ENCODE peak calls at places on chromosomes 6 and 20, in nine cellular contexts. E, B, S, P, G, F, U, A and M are unnamed samples.

GRCh38 chr20:54221383-54221782 is 13.5 kb downstream of the PFDN4 start:
- DNase-seq in A (peak; percentile 12), G (no peak), B (no peak), F (peak; percentile 17), S (no peak), P (no peak), E (peak; percentile 69), U (no peak), M (no peak)

GRCh38 chr6:7723041-7723447 is 2.9 kb upstream of the BMP6 start:
- DNase-seq in P (peak; percentile 56), S (peak; percentile 62), A (peak; percentile 68), E (peak; percentile 81), G (peak; percentile 89), F (peak; percentile 91), B (peak; percentile 86), U (no peak), M (peak; percentile 91)

GRCh38 chr6:138372711-138373463 is 4.8 kb upstream of the SMIM28 start:
- DNase-seq in U (no peak), S (no peak), E (peak; percentile 61), G (no peak), F (peak; percentile 65), P (no peak), A (no peak), B (peak; percentile 79), M (no peak)

GRCh38 chr6:149862901-149863595 is 1.1 kb downstream of the LRP11 start:
- DNase-seq in P (peak; percentile 21), S (peak; percentile 79), E (peak; percentile 73), G (peak; percentile 90), A (peak; percentile 52), B (peak; percentile 74), U (no peak), F (peak; percentile 66), M (peak; percentile 82)

GRCh38 chr6:80449756-80450155 is 343.3 kb downstream of the BCKDHB start:
- DNase-seq in S (no peak), F (no peak), B (peak; percentile 64), G (no peak), A (no peak), U (no peak), E (no peak), P (no peak), M (no peak)

GRCh38 chr6:118240878-118241528 is 307.1 kb upstream of the PLN start:
- DNase-seq in S (no peak), A (peak; percentile 1), P (no peak), F (no peak), G (no peak), B (no peak), E (no peak), U (no peak), M (no peak)

GRCh38 chr6:160978141-160978926 is 13.2 kb upstream of the MAP3K4 start:
- DNase-seq in U (no peak), B (no peak), G (no peak), E (peak; percentile 71), A (no peak), F (peak; percentile 17), P (no peak), S (no peak), M (peak; percentile 88)

GRCh38 chr6:39073471-39074355 is 25.1 kb downstream of the GLP1R start:
- DNase-seq in E (no peak), P (no peak), G (peak; percentile 44), S (no peak), U (no peak), F (no peak), B (no peak), A (no peak), M (no peak)

GRCh38 chr6:108078191-108078590 is 3.6 kb upstream of the OSTM1 start:
- DNase-seq in A (no peak), G (no peak), E (no peak), B (no peak), S (no peak), P (no peak), U (no peak), F (no peak), M (no peak)

GRCh38 chr6:36443498-36443844 is 671 bp downstream of the KCTD20 start:
- DNase-seq in U (no peak), B (no peak), G (no peak), P (no peak), F (no peak), E (no peak), S (no peak), A (no peak), M (no peak)

GRCh38 chr6:33443619-33444504 is 10.5 kb upstream of the ZBTB9 start:
- DNase-seq in P (no peak), F (no peak), G (no peak), S (no peak), A (no peak), E (no peak), B (no peak), U (no peak), M (no peak)

GRCh38 chr6:14673201-14673600 is 555.6 kb downstream of the CD83 start:
- DNase-seq in S (no peak), U (no peak), F (peak; percentile 77), G (no peak), E (peak; percentile 60), A (no peak), P (no peak), B (no peak), M (peak; percentile 26)

GRCh38 chr20:42996141-42996540 is 193.6 kb downstream of the PTPRT start:
- DNase-seq in F (no peak), U (no peak), S (no peak), B (no peak), P (no peak), G (no peak), E (no peak), A (no peak), M (no peak)

GRCh38 chr20:45919951-45920794 is 8.2 kb upstream of the PLTP start:
- DNase-seq in F (peak; percentile 79), E (no peak), B (peak; percentile 80), S (no peak), U (no peak), G (no peak), P (no peak), A (no peak), M (peak; percentile 25)

GRCh38 chr6:84411060-84411629 is 183.7 kb upstream of the CEP162 start:
- DNase-seq in E (peak; percentile 36), U (no peak), A (no peak), S (no peak), G (no peak), B (no peak), P (no peak), F (peak; percentile 83), M (peak; percentile 87)

GRCh38 chr6:3457710-3458605 is 1.1 kb upstream of the SLC22A23 start:
- DNase-seq in G (peak; percentile 76), A (no peak), B (peak; percentile 65), S (peak; percentile 55), P (peak; percentile 20), U (no peak), E (peak; percentile 86), F (no peak), M (no peak)

GRCh38 chr6:3455490-3456394 is 1.1 kb downstream of the SLC22A23 start:
- DNase-seq in S (peak; percentile 67), A (no peak), F (no peak), G (peak; percentile 69), P (peak; percentile 18), B (peak; percentile 24), E (peak; percentile 15), U (no peak), M (no peak)

GRCh38 chr6:3458706-3459421 is 2.0 kb upstream of the SLC22A23 start:
- DNase-seq in U (no peak), E (no peak), B (no peak), F (no peak), P (no peak), A (no peak), G (no peak), S (no peak), M (no peak)

GRCh38 chr6:3456395-3456767 is 469 bp downstream of the SLC22A23 start:
- DNase-seq in B (no peak), S (no peak), G (no peak), A (no peak), E (no peak), F (no peak), P (no peak), U (no peak), M (no peak)

GRCh38 chr6:3456794-3457709 is at the start of gene SLC22A23:
- DNase-seq in A (peak; percentile 39), E (peak; percentile 77), G (peak; percentile 78), F (no peak), U (no peak), P (peak; percentile 70), S (peak; percentile 85), B (peak; percentile 39), M (peak; percentile 24)
- TF ChIP-seq CTCF in A (peak; percentile 62), E (peak; percentile 19), G (peak; percentile 34), F (peak; percentile 3), U (peak; percentile 82), P (peak; percentile 68), S (peak; percentile 82), B (peak; percentile 35), M (peak; percentile 13)

GRCh38 chr6:151240861-151241642 is 1.3 kb downstream of the AKAP12 start:
- DNase-seq in U (no peak), G (peak; percentile 88), A (no peak), E (peak; percentile 73), B (peak; percentile 66), F (peak; percentile 81), S (peak; percentile 24), P (no peak), M (peak; percentile 68)
- H3K4me3 ChIP-seq in U (peak overlapping the region; percentile 94), G (peak overlapping the region; percentile 92), A (no peak overlapping the region), E (peak overlapping the region; percentile 39), B (peak overlapping the region; percentile 96), F (peak overlapping the region; percentile 79), S (peak overlapping the region; percentile 34), P (no peak overlapping the region), M (peak overlapping the region; percentile 67)

DNA sequence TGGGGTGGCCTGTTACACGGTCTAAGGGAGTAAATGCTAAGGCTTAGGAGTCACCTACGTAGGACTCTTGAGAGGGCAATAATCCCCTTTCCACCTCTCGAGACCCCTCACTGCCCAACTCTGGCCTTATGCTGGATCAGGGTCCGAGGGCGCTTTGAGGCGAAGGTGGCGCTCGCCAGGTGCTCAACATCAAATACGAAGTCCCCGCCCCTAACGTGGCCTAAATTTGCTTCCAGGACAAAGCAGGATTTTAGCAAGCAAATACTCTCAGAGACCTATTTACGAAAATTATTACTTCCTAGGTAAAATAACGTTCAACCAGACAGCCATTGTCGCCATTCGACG is 420 bp upstream of the TRIM26 start:
- DNase-seq in A (no peak), E (no peak), S (no peak), B (no peak), F (no peak), U (no peak), G (no peak), P (no peak), M (no peak)
- TF ChIP-seq CTCF in A (peak; percentile 38), E (no peak), S (no peak), B (no peak), F (no peak), U (no peak), G (no peak), P (no peak), M (no peak)

DNA sequence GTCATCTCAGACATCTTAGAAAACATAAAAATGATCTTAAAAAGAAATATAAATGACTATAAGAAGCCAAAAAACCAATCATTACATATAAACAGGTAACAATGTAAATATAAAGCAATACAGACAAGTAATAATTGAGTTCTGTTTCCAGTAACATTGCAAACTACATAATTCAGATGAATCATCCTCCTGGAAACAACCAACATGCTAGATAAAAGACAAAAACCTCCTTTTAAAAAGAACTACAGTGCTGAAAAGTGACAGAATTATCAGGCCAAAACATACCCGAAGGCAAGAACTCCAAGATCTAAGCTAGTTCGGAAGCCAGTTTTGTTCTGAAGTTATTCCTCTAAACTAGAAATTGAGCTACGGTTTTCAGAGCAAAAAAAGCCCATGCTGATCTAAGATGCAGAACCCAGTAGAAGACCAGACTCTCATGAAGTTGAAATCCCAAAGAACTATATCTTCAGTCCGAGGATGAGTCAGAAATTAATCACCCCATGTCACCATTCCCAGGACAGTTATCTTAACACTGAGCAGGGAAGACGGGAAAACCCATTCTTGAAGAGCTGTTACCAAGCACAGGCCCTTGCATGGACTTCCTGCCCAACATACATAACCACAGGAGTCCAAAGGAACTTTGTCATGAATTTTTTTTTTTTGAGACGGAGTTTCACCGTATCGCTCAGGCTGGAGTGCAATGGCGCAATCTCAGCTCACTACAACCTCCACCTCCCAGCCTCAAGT is 9.8 kb downstream of the PGM3 start:
- DNase-seq in A (no peak), U (no peak), F (peak; percentile 97), E (peak; percentile 94), B (no peak), P (no peak), G (no peak), S (no peak), M (peak; percentile 90)
- H3K4me3 ChIP-seq in A (no peak overlapping the region), U (no peak overlapping the region), F (peak overlapping the region; percentile 3), E (no peak overlapping the region), B (no peak overlapping the region), P (no peak overlapping the region), G (no peak overlapping the region), S (no peak overlapping the region), M (no peak overlapping the region)